ENCODE peak calls at places on chromosomes 13 and 19, in ten cellular contexts. G is cardiac fibroblast, E is fibroblast of pulmonary artery, B is left lung, F is uterus, H is hepatocyte, K is astrocyte of the spinal cord, Z is right atrium auricular region, U is mucosa of descending colon, C is NB4. V is an unnamed sample.

GRCh38 chr13:27347373-27347772 is 76.7 kb downstream of the RASL11A start:
- DNase-seq in E (no peak), C (no peak), H (no peak), U (no peak), F (no peak), G (no peak), K (no peak), Z (no peak), B (no peak), V (no peak)

GRCh38 chr19:44848036-44848804 is 2.1 kb downstream of the NECTIN2 start:
- DNase-seq in B (no peak), Z (peak), G (peak), F (peak), K (peak), H (peak), E (peak), C (no peak), U (no peak), V (peak)

GRCh38 chr19:34432797-34433196 is 4.6 kb downstream of the UBA2 start:
- DNase-seq in G (peak), C (no peak), U (no peak), K (no peak), Z (no peak), E (no peak), H (no peak), B (no peak), F (peak), V (peak)

GRCh38 chr19:17843908-17844490 is 3.8 kb downstream of the JAK3 start:
- DNase-seq in F (no peak), Z (no peak), H (no peak), U (no peak), B (no peak), K (no peak), C (no peak), G (no peak), E (no peak), V (no peak)

GRCh38 chr19:28988066-28988465 is 224.9 kb downstream of the UQCRFS1 start:
- DNase-seq in B (no peak), U (no peak), G (no peak), F (no peak), K (no peak), Z (no peak), H (no peak), C (no peak), E (no peak), V (no peak)

GRCh38 chr13:110907951-110908898 is 6.6 kb downstream of the ANKRD10 start:
- DNase-seq in C (no peak), B (no peak), U (peak), Z (no peak), F (no peak), H (peak), G (peak), K (no peak), E (peak), V (no peak)

GRCh38 chr13:31322025-31322424 is 122.2 kb downstream of the B3GLCT start:
- DNase-seq in H (peak), E (peak), Z (peak), U (no peak), F (peak), G (peak), C (peak), B (no peak), K (no peak), V (peak)

GRCh38 chr13:25587581-25587980 is 215.8 kb downstream of the ATP8A2 start:
- DNase-seq in U (no peak), K (no peak), F (no peak), H (no peak), Z (no peak), B (no peak), E (no peak), C (no peak), G (no peak), V (no peak)

GRCh38 chr13:109985871-109986270 is 199.5 kb upstream of the IRS2 start:
- DNase-seq in G (no peak), F (no peak), U (no peak), B (no peak), Z (no peak), H (no peak), E (no peak), C (no peak), K (no peak), V (no peak)

GRCh38 chr19:44662686-44663085 is 8.6 kb upstream of the CEACAM19 start:
- DNase-seq in E (no peak), F (no peak), G (peak), Z (no peak), K (peak), H (no peak), U (no peak), C (no peak), B (no peak), V (peak)

GRCh38 chr13:28022848-28023518 is 34.5 kb upstream of the URAD start:
- DNase-seq in E (peak), B (no peak), K (peak), U (no peak), C (no peak), F (no peak), H (no peak), Z (no peak), G (peak), V (peak)

GRCh38 chr13:74243637-74244526 is 109.7 kb upstream of the KLF12 start:
- DNase-seq in F (no peak), U (no peak), C (no peak), H (no peak), E (peak), Z (no peak), K (peak), B (no peak), G (peak), V (no peak)
- H3K4me3 ChIP-seq in F (no peak), U (no peak), C (no peak), H (no peak), E (no peak), Z (no peak), K (no peak), B (no peak), G (no peak), V (no peak)

GRCh38 chr13:66714795-66715194 is 515.3 kb downstream of the PCDH9 start:
- DNase-seq in K (no peak), F (no peak), U (no peak), B (no peak), Z (no peak), E (no peak), H (no peak), C (no peak), G (peak), V (no peak)
- TF ChIP-seq CTCF in K (peak), F (no peak), U (no peak), B (no peak), Z (no peak), E (peak), H (no peak), C (no peak), G (no peak), V (no peak)

GRCh38 chr19:50232600-50232999 is 29.2 kb downstream of the MYH14 start:
- DNase-seq in U (no peak), E (no peak), K (no peak), C (no peak), Z (no peak), G (no peak), B (no peak), F (no peak), H (no peak), V (no peak)

GRCh38 chr19:50226536-50226935 is 23.1 kb downstream of the MYH14 start:
- DNase-seq in U (no peak), E (no peak), C (no peak), Z (no peak), H (no peak), K (no peak), F (no peak), B (no peak), G (no peak), V (no peak)

GRCh38 chr19:50231821-50232220 is 28.4 kb downstream of the MYH14 start:
- DNase-seq in K (no peak), H (no peak), G (no peak), Z (no peak), C (no peak), B (no peak), U (no peak), E (no peak), F (no peak), V (no peak)

GRCh38 chr19:50233308-50233910 is 30.0 kb downstream of the MYH14 start:
- DNase-seq in F (no peak), E (no peak), U (no peak), G (no peak), Z (no peak), H (no peak), C (no peak), K (no peak), B (no peak), V (no peak)

GRCh38 chr19:50230379-50231351 is 27.2 kb downstream of the MYH14 start:
- DNase-seq in B (no peak), F (no peak), C (peak), U (no peak), E (no peak), Z (no peak), G (no peak), H (no peak), K (no peak), V (no peak)
- H3K4me3 ChIP-seq in B (no peak), F (no peak), C (no peak), U (no peak), E (no peak), Z (no peak), G (no peak), H (no peak), K (no peak), V (no peak)

GRCh38 chr19:15379996-15380647 is 535 bp upstream of the AKAP8 start:
- DNase-seq in E (peak), C (peak), K (peak), F (no peak), U (peak), B (peak), H (peak), Z (no peak), G (peak), V (peak)
- TF ChIP-seq CTCF in E (no peak), C (no peak), K (no peak), F (no peak), U (no peak), B (no peak), H (no peak), Z (no peak), G (no peak), V (no peak)

GRCh38 chr19:4390017-4390861 is 10.1 kb downstream of the SH3GL1 start:
- DNase-seq in H (peak), K (peak), B (peak), E (peak), C (no peak), F (no peak), U (no peak), Z (no peak), G (peak), V (peak)
- H3K4me3 ChIP-seq in H (no peak), K (no peak), B (no peak), E (peak), C (no peak), F (no peak), U (no peak), Z (no peak), G (peak), V (peak)

DNA sequence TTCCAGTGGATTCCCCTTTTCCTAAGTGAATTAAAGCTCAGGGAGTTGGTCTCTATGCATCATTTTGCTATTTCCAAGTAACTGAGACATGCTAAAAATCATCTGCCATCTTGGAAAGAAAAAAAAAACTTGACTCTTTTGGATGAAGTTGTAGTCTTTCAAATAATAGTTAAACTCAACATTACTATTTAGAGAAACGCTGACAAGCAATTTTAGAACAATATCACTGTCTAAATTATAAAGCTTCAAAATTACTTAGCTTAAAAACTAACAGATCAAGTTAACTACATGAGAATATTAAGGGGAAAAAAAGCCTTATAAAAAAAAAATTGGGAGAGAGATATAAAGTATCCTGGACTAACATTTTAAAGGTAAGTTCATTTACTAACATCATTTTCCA is 68.5 kb downstream of the STOML3 start:
- DNase-seq in B (no peak), Z (no peak), K (no peak), G (no peak), E (no peak), U (no peak), F (no peak), H (no peak), C (no peak), V (no peak)
- TF ChIP-seq CTCF in B (no peak), Z (no peak), K (no peak), G (no peak), E (no peak), U (no peak), F (no peak), H (no peak), C (no peak), V (no peak)

GRCh38 chr19:49398931-49399330 is 10.9 kb downstream of the KASH5 start:
- DNase-seq in U (no peak), E (no peak), C (no peak), Z (no peak), K (no peak), F (no peak), H (no peak), G (no peak), B (no peak), V (no peak)

GRCh38 chr19:49396738-49397505 is 8.9 kb downstream of the KASH5 start:
- DNase-seq in B (no peak), C (no peak), E (no peak), K (no peak), U (no peak), H (no peak), G (no peak), Z (no peak), F (no peak), V (no peak)

GRCh38 chr19:49398001-49398615 is 10.1 kb downstream of the KASH5 start:
- DNase-seq in C (no peak), K (no peak), B (no peak), F (no peak), U (no peak), Z (no peak), G (no peak), E (no peak), H (no peak), V (no peak)

GRCh38 chr19:49393871-49394270 is 5.8 kb downstream of the KASH5 start:
- DNase-seq in H (no peak), B (no peak), Z (no peak), F (no peak), C (no peak), G (no peak), K (no peak), E (no peak), U (no peak), V (no peak)

GRCh38 chr19:49395581-49396407 is 7.7 kb downstream of the KASH5 start:
- DNase-seq in H (no peak), E (no peak), U (no peak), C (no peak), G (no peak), F (no peak), B (peak), Z (no peak), K (no peak), V (peak)
- H3K4me3 ChIP-seq in H (no peak), E (no peak), U (no peak), C (no peak), G (no peak), F (no peak), B (no peak), Z (no peak), K (no peak), V (no peak)

DNA sequence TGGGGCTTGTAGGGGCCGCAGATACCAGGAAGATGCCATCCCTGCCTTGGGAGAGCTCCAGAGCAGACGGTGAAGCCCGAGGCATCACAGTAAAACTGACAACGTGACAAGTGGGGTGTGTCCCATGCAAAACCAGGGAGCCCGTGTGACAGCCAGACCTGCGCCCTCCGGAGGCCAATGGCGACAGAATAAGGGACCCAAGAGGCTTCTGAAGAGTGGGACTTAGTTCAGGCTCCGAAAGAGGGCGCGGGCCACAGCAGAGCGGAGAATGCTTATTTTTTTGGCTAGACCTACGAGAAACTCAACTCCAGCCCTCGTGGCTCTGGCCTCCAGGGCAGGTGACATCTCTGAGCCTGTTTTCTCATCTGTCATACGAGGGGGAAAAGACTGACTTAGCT is 23.1 kb downstream of the DPP9 start:
- DNase-seq in H (no peak), F (no peak), E (no peak), C (no peak), G (no peak), Z (no peak), K (no peak), U (no peak), B (no peak), V (no peak)
- TF ChIP-seq CTCF in H (no peak), F (no peak), E (no peak), C (no peak), G (no peak), Z (no peak), K (no peak), U (no peak), B (no peak), V (no peak)